ENCODE peak calls at places on chromosomes 1 and 21, in four cellular contexts. One of them, this sample, is unnamed.

GRCh38 chr1:67211589-67212563 is 45.6 kb downstream of the IL23R start:
- DNase-seq in dorsolateral prefrontal cortex: no peak
- DNase-seq in tibial nerve: no peak
- DNase-seq in cardiac muscle cell: peak; percentile 46
- DNase-seq in this sample: no peak

GRCh38 chr1:18199462-18199861 is 91.9 kb downstream of the IGSF21 start:
- DNase-seq in dorsolateral prefrontal cortex: peak; percentile 67
- DNase-seq in tibial nerve: no peak
- DNase-seq in cardiac muscle cell: no peak
- DNase-seq in this sample: no peak

GRCh38 chr21:39715804-39716397 is 29.1 kb upstream of the IGSF5 start:
- DNase-seq in dorsolateral prefrontal cortex: peak; percentile 37
- DNase-seq in tibial nerve: no peak
- DNase-seq in cardiac muscle cell: peak; percentile 47
- DNase-seq in this sample: peak; percentile 31

GRCh38 chr1:8169364-8170058 is 143.4 kb upstream of the ERRFI1 start:
- DNase-seq in dorsolateral prefrontal cortex: peak; percentile 79
- DNase-seq in tibial nerve: peak; percentile 35
- DNase-seq in cardiac muscle cell: peak; percentile 93
- DNase-seq in this sample: peak; percentile 35

GRCh38 chr1:228781161-228781771 is 46.0 kb downstream of the RHOU start:
- DNase-seq in dorsolateral prefrontal cortex: no peak
- DNase-seq in tibial nerve: no peak
- DNase-seq in cardiac muscle cell: peak; percentile 89
- DNase-seq in this sample: peak; percentile 22

GRCh38 chr1:108089482-108089881 is 110.7 kb downstream of the SLC25A24 start:
- DNase-seq in dorsolateral prefrontal cortex: no peak
- DNase-seq in tibial nerve: no peak
- DNase-seq in cardiac muscle cell: no peak
- DNase-seq in this sample: no peak

GRCh38 chr1:173304529-173305227 is 97.5 kb upstream of the TNFSF4 start:
- DNase-seq in dorsolateral prefrontal cortex: no peak
- DNase-seq in tibial nerve: no peak
- DNase-seq in cardiac muscle cell: no peak
- DNase-seq in this sample: no peak

GRCh38 chr1:19680644-19681043 is 16.0 kb downstream of the HTR6 start:
- DNase-seq in dorsolateral prefrontal cortex: no peak
- DNase-seq in tibial nerve: no peak
- DNase-seq in cardiac muscle cell: no peak
- DNase-seq in this sample: no peak

GRCh38 chr21:15446193-15446592 is 283.6 kb upstream of the USP25 start:
- DNase-seq in dorsolateral prefrontal cortex: no peak
- DNase-seq in tibial nerve: no peak
- DNase-seq in cardiac muscle cell: peak; percentile 15
- DNase-seq in this sample: no peak

GRCh38 chr1:226407497-226408284 is at the start of gene PARP1:
- DNase-seq in dorsolateral prefrontal cortex: peak; percentile 81
- DNase-seq in tibial nerve: peak; percentile 77
- DNase-seq in cardiac muscle cell: peak; percentile 94
- DNase-seq in this sample: peak; percentile 90

GRCh38 chr1:67137307-67137753 is 2.6 kb upstream of the C1orf141 start:
- DNase-seq in dorsolateral prefrontal cortex: no peak
- DNase-seq in tibial nerve: no peak
- DNase-seq in cardiac muscle cell: no peak
- DNase-seq in this sample: no peak

GRCh38 chr1:85325920-85326319 is 49.5 kb upstream of the BCL10 start:
- DNase-seq in dorsolateral prefrontal cortex: no peak
- DNase-seq in tibial nerve: no peak
- DNase-seq in cardiac muscle cell: no peak
- DNase-seq in this sample: no peak

GRCh38 chr1:244088161-244088560 is 37.1 kb downstream of the ZBTB18 start:
- DNase-seq in dorsolateral prefrontal cortex: no peak
- DNase-seq in tibial nerve: no peak
- DNase-seq in cardiac muscle cell: no peak
- DNase-seq in this sample: no peak

DNA sequence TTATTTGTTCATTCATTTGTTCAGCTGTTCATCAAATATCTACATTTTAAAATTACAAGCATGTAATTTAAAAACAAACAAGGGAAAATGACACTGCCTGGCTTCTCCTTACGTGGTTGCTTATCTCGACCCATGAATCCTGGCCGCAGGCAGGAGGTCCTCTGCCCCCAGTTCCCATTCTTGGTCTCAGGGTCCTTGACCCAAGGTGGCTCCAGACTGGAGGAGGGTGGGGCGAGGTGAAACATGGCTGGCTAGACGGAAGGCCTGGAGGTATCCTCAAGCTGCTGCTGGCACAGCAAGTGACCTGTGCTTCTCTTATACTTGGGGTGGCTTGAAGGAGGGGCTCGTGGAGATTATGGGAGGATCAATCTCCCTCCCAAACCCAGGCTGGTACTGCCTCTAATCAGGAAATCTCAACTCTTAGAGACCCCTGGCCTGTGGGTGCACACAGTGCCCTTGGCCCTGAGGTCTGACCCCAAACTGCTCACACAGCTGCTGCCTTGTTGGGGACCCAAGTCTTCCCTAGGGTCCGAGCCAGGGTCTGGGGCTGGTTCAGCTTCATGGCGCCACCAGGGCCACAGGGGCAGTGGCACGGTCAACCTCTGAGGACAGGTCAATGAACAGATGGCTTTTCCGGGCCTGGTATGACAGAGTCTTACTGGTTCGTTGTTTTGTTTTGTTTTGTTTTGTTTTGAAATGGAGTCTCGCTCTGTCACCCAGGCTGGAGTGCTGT is 63.7 kb downstream of the SCCPDH start:
- DNase-seq in dorsolateral prefrontal cortex: no peak
- DNase-seq in tibial nerve: no peak
- DNase-seq in cardiac muscle cell: no peak
- DNase-seq in this sample: no peak
- H3K4me3 ChIP-seq in dorsolateral prefrontal cortex: no peak overlapping the region
- H3K4me3 ChIP-seq in tibial nerve: no peak overlapping the region
- H3K4me3 ChIP-seq in cardiac muscle cell: no peak overlapping the region
- H3K4me3 ChIP-seq in this sample: no peak overlapping the region

DNA sequence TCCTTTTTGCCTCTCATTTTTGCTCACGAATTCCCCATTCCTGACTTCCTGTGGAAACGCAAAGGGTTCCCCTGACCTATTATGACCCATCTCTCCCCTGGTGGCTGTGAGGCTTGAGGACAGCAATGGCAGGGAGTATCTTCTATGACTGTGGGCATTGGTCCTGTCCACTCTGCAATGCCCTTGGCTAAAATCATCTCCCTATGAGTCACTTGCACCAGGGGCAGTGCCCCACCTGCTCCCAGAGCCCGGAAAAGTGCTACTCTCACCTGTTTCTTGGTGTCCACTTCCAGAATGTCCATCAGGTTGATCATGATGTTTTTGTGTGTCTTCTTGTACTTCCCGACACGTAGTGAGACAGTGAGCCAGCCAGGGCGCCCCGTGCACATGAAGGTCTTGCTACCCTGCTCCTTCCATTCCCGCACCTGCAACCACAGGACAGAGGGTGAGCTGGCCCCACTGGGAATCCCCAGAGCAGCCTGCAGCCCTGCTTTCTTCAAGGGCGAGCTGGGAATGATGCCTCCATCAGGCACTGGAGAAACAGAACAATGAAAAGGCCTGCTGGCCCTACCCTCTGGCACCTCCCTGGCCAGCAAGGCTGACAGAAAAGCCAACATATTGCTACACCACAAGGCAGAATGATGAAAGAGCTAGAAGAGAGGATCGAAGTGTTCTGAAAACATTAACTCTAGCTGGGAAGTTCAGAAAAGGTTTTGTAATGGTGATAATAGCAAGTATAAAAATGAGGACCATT is 3.5 kb downstream of the DHCR24 start:
- DNase-seq in dorsolateral prefrontal cortex: no peak
- DNase-seq in tibial nerve: peak; percentile 16
- DNase-seq in cardiac muscle cell: peak; percentile 73
- DNase-seq in this sample: no peak
- H3K4me3 ChIP-seq in dorsolateral prefrontal cortex: no peak overlapping the region
- H3K4me3 ChIP-seq in tibial nerve: no peak overlapping the region
- H3K4me3 ChIP-seq in cardiac muscle cell: no peak overlapping the region
- H3K4me3 ChIP-seq in this sample: no peak overlapping the region

GRCh38 chr1:178098262-178098661 is 4.4 kb downstream of the RASAL2 start:
- DNase-seq in dorsolateral prefrontal cortex: no peak
- DNase-seq in tibial nerve: no peak
- DNase-seq in cardiac muscle cell: peak; percentile 53
- DNase-seq in this sample: no peak
- H3K4me3 ChIP-seq in dorsolateral prefrontal cortex: peak overlapping the region; percentile 27
- H3K4me3 ChIP-seq in tibial nerve: no peak overlapping the region
- H3K4me3 ChIP-seq in cardiac muscle cell: no peak overlapping the region
- H3K4me3 ChIP-seq in this sample: peak overlapping the region; percentile 87

GRCh38 chr1:170660874-170661645 is 2.9 kb upstream of the PRRX1 start:
- DNase-seq in dorsolateral prefrontal cortex: no peak
- DNase-seq in tibial nerve: no peak
- DNase-seq in cardiac muscle cell: peak; percentile 55
- DNase-seq in this sample: no peak
- H3K4me3 ChIP-seq in dorsolateral prefrontal cortex: peak overlapping the region; percentile 62
- H3K4me3 ChIP-seq in tibial nerve: peak overlapping the region; percentile 54
- H3K4me3 ChIP-seq in cardiac muscle cell: peak overlapping the region; percentile 10
- H3K4me3 ChIP-seq in this sample: peak overlapping the region; percentile 82

GRCh38 chr1:247165674-247166073 is 6.1 kb downstream of the ZNF124 start:
- DNase-seq in dorsolateral prefrontal cortex: no peak
- DNase-seq in tibial nerve: no peak
- DNase-seq in cardiac muscle cell: no peak
- DNase-seq in this sample: no peak
- H3K4me3 ChIP-seq in dorsolateral prefrontal cortex: no peak overlapping the region
- H3K4me3 ChIP-seq in tibial nerve: no peak overlapping the region
- H3K4me3 ChIP-seq in cardiac muscle cell: no peak overlapping the region
- H3K4me3 ChIP-seq in this sample: no peak overlapping the region

DNA sequence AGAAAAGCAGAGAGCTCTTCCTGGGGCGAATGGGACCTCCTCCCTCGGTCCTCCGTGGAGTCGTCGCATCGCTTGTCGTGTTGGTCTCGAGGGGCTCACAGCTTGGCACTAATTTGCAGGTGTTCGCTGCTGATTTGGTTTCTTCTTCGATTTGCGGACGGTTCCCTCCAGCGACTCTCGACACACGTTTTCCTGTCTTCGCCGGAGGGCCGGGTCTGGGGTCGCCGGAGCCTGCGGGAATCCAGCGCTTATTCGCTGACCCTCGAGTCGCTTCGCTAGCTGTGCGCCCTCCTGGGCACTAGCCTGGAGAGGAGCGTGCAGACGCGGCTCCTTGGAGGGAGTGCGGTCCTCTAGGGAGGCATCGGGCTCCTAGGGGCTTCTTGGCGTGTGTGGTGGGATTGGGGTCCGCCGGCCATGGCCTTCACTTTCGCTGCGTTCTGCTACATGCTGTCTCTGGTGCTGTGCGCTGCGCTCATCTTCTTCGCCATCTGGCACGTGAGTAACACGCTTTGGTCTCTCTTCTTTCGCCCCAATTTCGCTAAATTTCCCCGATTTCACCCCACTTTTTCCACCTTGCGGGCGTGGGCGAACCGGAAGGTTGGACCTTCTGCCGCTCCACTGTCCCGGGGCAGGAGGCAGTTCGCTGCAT is 768 bp downstream of the CNIH3 start:
- DNase-seq in dorsolateral prefrontal cortex: no peak
- DNase-seq in tibial nerve: no peak
- DNase-seq in cardiac muscle cell: no peak
- DNase-seq in this sample: no peak
- H3K4me3 ChIP-seq in dorsolateral prefrontal cortex: peak overlapping the region; percentile 57
- H3K4me3 ChIP-seq in tibial nerve: peak overlapping the region; percentile 25
- H3K4me3 ChIP-seq in cardiac muscle cell: peak overlapping the region; percentile 46
- H3K4me3 ChIP-seq in this sample: peak overlapping the region; percentile 62